ENCODE peak calls at places on chromosomes 11 and 22, in six cellular contexts. S is RCC 7860; X is iPS DF 19.7; O is HS-5; B is stimulated activated CD8-positive, alpha-beta memory T cell treated with anti-CD3 and anti-CD28 coated beads, Interleukin-15, amount 100 ng/mL, for 24 hours; J is GM19239. I is an unnamed sample.

GRCh38 chr22:39532215-39533071 is at the start of gene RPS19BP1:
- DNase-seq in O (peak), S (peak), J (peak), X (peak), B (peak), I (peak)

GRCh38 chr11:68643576-68643975 is 40.8 kb upstream of the GAL start:
- DNase-seq in S (no peak), J (no peak), O (no peak), B (no peak), X (no peak), I (no peak)

GRCh38 chr22:40407021-40407761 is 36.8 kb downstream of the SGSM3 start:
- DNase-seq in S (no peak), J (no peak), X (no peak), B (no peak), O (no peak), I (no peak)

GRCh38 chr11:35918716-35919115 is 25.1 kb upstream of the LDLRAD3 start:
- DNase-seq in S (no peak), X (no peak), J (no peak), O (no peak), B (no peak), I (no peak)

GRCh38 chr11:86740628-86741488 is 59.5 kb upstream of the PRSS23 start:
- DNase-seq in J (no peak), B (no peak), O (peak), S (peak), X (peak), I (no peak)

GRCh38 chr11:27754035-27755017 is 54.1 kb upstream of the BDNF start:
- DNase-seq in X (no peak), S (peak), J (no peak), O (peak), B (no peak), I (no peak)

GRCh38 chr22:17744430-17744829 is 29.8 kb downstream of the BID start:
- DNase-seq in B (no peak), J (no peak), X (no peak), O (no peak), S (no peak), I (no peak)

GRCh38 chr11:7500251-7500650 is 13.5 kb upstream of the PPFIBP2 start:
- DNase-seq in X (no peak), O (no peak), B (no peak), S (no peak), J (no peak), I (no peak)

GRCh38 chr22:43007519-43008102 is 7.3 kb downstream of the PACSIN2 start:
- DNase-seq in O (no peak), X (no peak), J (no peak), S (peak), B (no peak), I (no peak)

GRCh38 chr11:89181111-89181510 is 3.4 kb downstream of the TYR start:
- DNase-seq in S (no peak), O (no peak), X (no peak), B (no peak), J (no peak), I (no peak)

GRCh38 chr11:70246196-70246595 is 24.3 kb upstream of the PPFIA1 start:
- DNase-seq in B (no peak), X (no peak), J (no peak), S (no peak), O (no peak), I (no peak)

GRCh38 chr11:69211540-69212120 is 55.9 kb downstream of the SMIM38 start:
- DNase-seq in B (no peak), S (no peak), X (no peak), J (no peak), O (no peak), I (no peak)

GRCh38 chr11:100776212-100776896 is 89.3 kb downstream of the ARHGAP42 start:
- DNase-seq in X (no peak), O (peak), S (peak), B (no peak), J (no peak), I (no peak)

GRCh38 chr11:47282462-47282861 is 12.5 kb downstream of the MADD start:
- DNase-seq in X (no peak), B (no peak), S (no peak), O (no peak), J (no peak), I (no peak)

GRCh38 chr22:25013634-25014033 is 61.1 kb downstream of the KIAA1671 start:
- DNase-seq in X (no peak), B (no peak), J (no peak), O (no peak), S (peak), I (no peak)

GRCh38 chr11:36427079-36427478 is 83.0 kb downstream of the TRAF6 start:
- DNase-seq in J (no peak), X (no peak), O (no peak), B (no peak), S (no peak), I (no peak)

GRCh38 chr11:57786436-57786835 is 24.8 kb downstream of the CTNND1 start:
- DNase-seq in O (no peak), B (no peak), X (no peak), S (no peak), J (no peak), I (no peak)

I was measured in NCI-H1048.